ENCODE peak calls at places on chromosome 1, in ten cellular contexts. X, P, Z, O, J, Y, S, I, N and W are unnamed samples.

GRCh38 chr1:177913762-177914540 is 55.9 kb downstream of the SEC16B start:
- DNase-seq in J (no peak), I (no peak), O (no peak), P (no peak), Z (peak), S (peak), X (no peak), N (peak), Y (peak), W (peak)

GRCh38 chr1:227900571-227901051 is 47.1 kb downstream of the WNT9A start:
- DNase-seq in J (no peak), P (no peak), O (no peak), X (no peak), I (peak), S (no peak), Z (no peak), N (no peak), Y (no peak), W (no peak)

GRCh38 chr1:1239624-1240347 is 6.7 kb downstream of the C1QTNF12 start:
- DNase-seq in I (no peak), P (no peak), S (no peak), Y (no peak), O (no peak), Z (no peak), X (no peak), J (no peak), N (no peak), W (no peak)

GRCh38 chr1:209634005-209634737 is 18.1 kb downstream of the LAMB3 start:
- DNase-seq in Z (no peak), J (no peak), X (no peak), N (no peak), O (no peak), Y (no peak), P (no peak), I (no peak), S (no peak), W (no peak)

GRCh38 chr1:41662656-41663437 is 178.4 kb upstream of the EDN2 start:
- DNase-seq in Y (no peak), N (peak), O (no peak), S (peak), Z (no peak), X (peak), I (peak), J (peak), P (peak), W (no peak)

GRCh38 chr1:14437410-14437913 is 161.0 kb upstream of the KAZN start:
- DNase-seq in J (no peak), X (no peak), O (no peak), Y (no peak), P (no peak), N (no peak), I (no peak), S (no peak), Z (no peak), W (no peak)

GRCh38 chr1:218656301-218657037 is 311.3 kb downstream of the TGFB2 start:
- DNase-seq in S (peak), N (peak), P (no peak), X (no peak), Y (no peak), I (no peak), J (no peak), Z (no peak), O (no peak), W (no peak)

GRCh38 chr1:211113566-211113965 is 20.4 kb downstream of the KCNH1 start:
- DNase-seq in I (no peak), Y (no peak), Z (no peak), S (no peak), X (no peak), P (no peak), O (no peak), N (no peak), J (no peak), W (no peak)

GRCh38 chr1:59052194-59052593 is 244.7 kb upstream of the FGGY start:
- DNase-seq in Y (no peak), I (no peak), J (no peak), O (no peak), X (no peak), S (peak), P (peak), Z (no peak), N (no peak), W (no peak)

GRCh38 chr1:57254006-57254405 is 169.9 kb downstream of the DAB1 start:
- DNase-seq in J (no peak), P (no peak), X (no peak), Y (no peak), S (peak), Z (no peak), N (peak), I (no peak), O (no peak), W (no peak)

GRCh38 chr1:151718011-151718431 is 1.4 kb upstream of the CELF3 start:
- DNase-seq in I (no peak), X (no peak), N (no peak), J (no peak), Y (no peak), O (no peak), P (no peak), Z (no peak), S (peak), W (no peak)

GRCh38 chr1:243851129-243851756 is 1.2 kb upstream of the AKT3 start:
- DNase-seq in Z (no peak), Y (no peak), X (no peak), O (no peak), P (no peak), S (peak), N (no peak), I (no peak), J (no peak), W (no peak)

GRCh38 chr1:28456078-28456477 is 49.8 kb upstream of the RCC1 start:
- DNase-seq in J (no peak), Y (no peak), X (no peak), I (no peak), P (no peak), Z (no peak), S (peak), O (no peak), N (peak), W (no peak)

GRCh38 chr1:30588311-30589073 is 134.9 kb downstream of the MATN1 start:
- DNase-seq in Z (no peak), J (no peak), N (no peak), Y (no peak), X (no peak), O (no peak), S (no peak), I (no peak), P (no peak), W (no peak)

GRCh38 chr1:67213164-67213563 is 46.9 kb downstream of the IL23R start:
- DNase-seq in O (no peak), X (no peak), Y (no peak), Z (no peak), J (no peak), I (no peak), S (peak), N (peak), P (no peak), W (peak)

GRCh38 chr1:38235705-38236104 is 189.1 kb upstream of the POU3F1 start:
- DNase-seq in Z (no peak), J (no peak), S (peak), Y (no peak), O (no peak), I (no peak), N (peak), P (no peak), X (no peak), W (no peak)

GRCh38 chr1:116556289-116557006 is 14.4 kb downstream of the CD58 start:
- DNase-seq in J (peak), X (peak), N (peak), P (no peak), S (peak), Y (no peak), I (peak), Z (no peak), O (no peak), W (no peak)

GRCh38 chr1:15543589-15544568 is 17.2 kb downstream of the DNAJC16 start:
- DNase-seq in X (no peak), S (peak), Y (no peak), O (no peak), Z (no peak), P (no peak), I (no peak), J (no peak), N (peak), W (no peak)

GRCh38 chr1:29653034-29653810 is 416.9 kb downstream of the PTPRU start:
- DNase-seq in P (no peak), Y (no peak), Z (no peak), N (no peak), O (no peak), X (no peak), J (no peak), I (no peak), S (no peak), W (no peak)

GRCh38 chr1:201189085-201189484 is 1.5 kb upstream of the IGFN1 start:
- DNase-seq in X (no peak), I (no peak), Y (no peak), P (no peak), S (no peak), N (no peak), Z (no peak), O (no peak), J (no peak), W (no peak)

GRCh38 chr1:1671365-1672119 is 12.7 kb upstream of the CDK11B start:
- DNase-seq in X (no peak), N (no peak), S (no peak), J (no peak), I (no peak), O (no peak), Y (no peak), Z (no peak), P (no peak), W (no peak)

GRCh38 chr1:114224196-114224907 is 70.7 kb upstream of the SYT6 start:
- DNase-seq in X (no peak), S (peak), P (no peak), N (no peak), I (no peak), Y (no peak), J (no peak), Z (no peak), O (no peak), W (no peak)

GRCh38 chr1:2136836-2137235 is 57.7 kb downstream of the FAAP20 start:
- DNase-seq in Y (no peak), P (no peak), O (no peak), Z (no peak), N (no peak), J (no peak), S (no peak), X (no peak), I (no peak), W (no peak)

GRCh38 chr1:54340876-54341275 is 65.3 kb downstream of the SSBP3 start:
- DNase-seq in Z (no peak), X (no peak), O (no peak), Y (no peak), J (no peak), N (no peak), P (no peak), I (no peak), S (no peak), W (no peak)

GRCh38 chr1:102937401-102937800 is 170.9 kb downstream of the COL11A1 start:
- DNase-seq in Y (no peak), N (no peak), J (no peak), I (no peak), P (no peak), S (no peak), X (no peak), Z (no peak), O (no peak), W (no peak)

GRCh38 chr1:33623811-33624210 is 151.4 kb downstream of the ZSCAN20 start:
- DNase-seq in O (no peak), S (no peak), X (no peak), P (no peak), Z (no peak), Y (no peak), N (no peak), I (no peak), J (no peak), W (no peak)